ENCODE peak calls at places on chromosomes 1 and 21, in six cellular contexts. V is CD4-positive, alpha-beta memory T cell; C is cardiac fibroblast; L is AG04450; E is upper lobe of right lung; T is fibroblast of villous mesenchyme. X is an unnamed sample.

GRCh38 chr1:184636156-184636448 is 118.6 kb downstream of the EDEM3 start:
- DNase-seq in E (no peak), T (no peak), V (no peak), L (no peak), C (no peak), X (no peak)

GRCh38 chr1:92481598-92482403 is 4.9 kb downstream of the GFI1 start:
- DNase-seq in T (peak), C (no peak), E (no peak), V (no peak), L (no peak), X (no peak)

GRCh38 chr1:186463511-186463910 is 2.6 kb upstream of the PDC start:
- DNase-seq in C (no peak), V (no peak), L (no peak), T (no peak), E (no peak), X (no peak)

GRCh38 chr1:162987866-162988265 is 81.3 kb upstream of the RGS4 start:
- DNase-seq in V (no peak), E (no peak), C (no peak), T (no peak), L (no peak), X (no peak)

GRCh38 chr1:18557621-18558465 is 72.8 kb upstream of the PAX7 start:
- DNase-seq in T (no peak), V (no peak), C (peak), L (no peak), E (peak), X (no peak)

GRCh38 chr1:20426371-20426770 is 59.6 kb downstream of the CAMK2N1 start:
- DNase-seq in L (no peak), T (no peak), C (no peak), E (no peak), V (no peak), X (no peak)

GRCh38 chr1:184590163-184590750 is 164.4 kb downstream of the EDEM3 start:
- DNase-seq in L (no peak), T (no peak), E (no peak), V (no peak), C (no peak), X (no peak)

GRCh38 chr1:63662846-63663245 is 69.6 kb downstream of the PGM1 start:
- DNase-seq in V (no peak), L (no peak), E (no peak), C (peak), T (no peak), X (peak)

GRCh38 chr21:46211376-46211775 is 17.2 kb downstream of the LSS start:
- DNase-seq in L (no peak), T (no peak), V (no peak), C (no peak), E (no peak), X (no peak)

GRCh38 chr1:99580451-99580850 is 65.5 kb upstream of the PALMD start:
- DNase-seq in L (no peak), E (no peak), C (peak), T (no peak), V (no peak), X (no peak)

GRCh38 chr1:25990702-25991395 is 7.0 kb downstream of the PAFAH2 start:
- DNase-seq in L (no peak), E (no peak), T (no peak), C (no peak), V (peak), X (no peak)
- H3K4me3 ChIP-seq in L (no peak), E (peak), T (no peak), C (no peak), V (peak), X (no peak)

DNA sequence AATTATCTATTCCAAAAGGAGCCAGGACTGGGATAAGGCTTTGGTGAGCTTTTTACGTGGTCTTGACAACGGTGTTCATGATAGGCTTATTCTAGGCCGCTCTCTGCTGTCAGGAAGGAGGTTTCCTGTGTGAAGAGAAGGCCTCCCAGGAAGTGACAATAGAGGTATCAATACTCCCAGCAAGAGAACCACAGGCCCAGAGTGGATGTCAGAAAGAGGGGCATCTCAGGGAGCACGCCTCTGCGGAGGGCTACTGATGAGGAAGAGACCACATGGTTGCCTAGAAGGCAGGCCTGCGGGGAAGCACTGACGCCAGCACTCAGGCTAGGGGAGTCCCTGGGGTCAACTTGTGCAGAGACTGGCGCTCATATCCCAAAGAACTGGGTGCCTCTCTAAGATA is 60.4 kb downstream of the ITPKB start:
- DNase-seq in T (no peak), E (no peak), C (no peak), V (peak), L (no peak), X (no peak)
- H3K4me3 ChIP-seq in T (no peak), E (no peak), C (no peak), V (no peak), L (no peak), X (no peak)

DNA sequence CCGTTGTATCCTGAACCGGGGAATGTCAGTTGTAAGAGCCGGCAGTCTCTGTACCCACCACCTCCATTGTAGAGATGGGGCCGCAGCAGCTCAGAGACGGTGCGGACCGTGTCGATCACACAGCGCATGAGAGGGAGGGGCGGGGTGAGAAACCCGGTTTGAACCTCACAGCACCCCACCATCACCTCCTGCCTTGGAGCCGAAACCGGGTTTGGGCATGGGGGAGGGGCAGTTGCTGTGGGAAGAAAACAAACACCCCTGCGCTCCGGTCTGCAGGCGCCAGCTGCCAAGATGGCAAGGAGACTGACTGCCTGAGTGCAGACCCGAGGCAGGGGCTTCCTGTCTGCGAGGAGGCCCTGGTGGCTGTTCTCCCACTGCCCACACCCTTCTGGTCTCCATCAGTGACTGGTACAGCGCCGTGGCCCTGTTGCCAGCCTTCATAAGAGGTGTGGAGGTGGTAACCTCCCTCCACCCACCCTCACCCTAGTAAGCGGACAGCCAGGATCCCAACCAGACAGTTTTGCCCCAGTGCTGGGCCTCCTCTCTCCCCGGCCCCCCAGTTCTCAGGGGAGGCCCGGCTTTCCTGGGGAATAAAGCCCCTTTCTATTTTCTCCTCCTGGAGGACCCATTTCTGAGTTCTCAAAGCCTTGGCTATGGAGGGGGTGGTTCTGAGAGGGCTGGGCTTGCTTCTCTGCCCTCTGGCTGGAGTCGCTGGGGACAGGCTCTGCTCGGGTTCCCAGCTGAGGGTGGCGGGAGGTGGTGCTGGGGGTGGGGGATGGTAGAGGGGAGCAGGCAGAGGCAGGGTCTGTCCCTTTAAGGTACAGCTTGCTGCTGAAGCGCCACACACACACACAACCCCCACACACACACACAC is 69.4 kb upstream of the SSBP3 start:
- DNase-seq in V (peak), L (no peak), T (no peak), E (no peak), C (no peak), X (no peak)
- H3K4me3 ChIP-seq in V (no peak), L (no peak), T (no peak), E (peak), C (no peak), X (no peak)

DNA sequence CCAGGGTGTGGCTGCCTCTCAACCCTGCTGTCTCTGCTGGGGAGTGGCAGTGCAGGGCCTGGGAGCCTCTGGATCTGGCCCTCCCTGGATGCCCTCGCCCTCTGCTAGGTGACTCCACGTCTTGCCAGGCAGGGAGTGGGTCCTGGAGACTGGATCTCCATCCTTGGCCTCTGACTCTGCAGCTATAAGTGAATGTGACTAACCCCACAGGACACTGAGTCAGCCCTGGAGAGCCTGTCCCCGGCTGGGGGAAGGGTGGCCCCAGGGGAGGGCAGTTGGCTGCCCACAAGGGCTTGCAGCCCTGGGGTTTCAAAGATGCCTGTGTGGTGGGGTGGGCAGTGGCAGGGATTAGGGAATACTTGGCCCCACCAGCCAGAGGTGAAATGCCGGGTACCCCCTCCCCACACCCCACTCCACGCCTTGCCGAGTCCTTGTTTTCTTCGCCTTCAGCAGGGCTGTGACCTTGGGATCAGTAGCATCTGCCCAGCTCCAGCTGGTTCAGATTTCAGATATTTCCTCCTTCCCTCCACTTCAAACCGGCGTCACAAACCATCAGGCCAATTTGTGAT is 1.9 kb upstream of the MYBPH start:
- DNase-seq in V (no peak), E (peak), T (peak), L (no peak), C (peak), X (peak)
- H3K4me3 ChIP-seq in V (no peak), E (no peak), T (no peak), L (no peak), C (no peak), X (no peak)

GRCh38 chr21:26962516-26963305 is 4.2 kb downstream of the ADAMTS5 start:
- DNase-seq in T (peak), C (peak), V (no peak), L (no peak), E (no peak), X (no peak)
- H3K4me3 ChIP-seq in T (peak), C (no peak), V (no peak), L (no peak), E (no peak), X (no peak)

GRCh38 chr1:61453111-61453961 is 271.6 kb downstream of the TM2D1 start:
- DNase-seq in C (peak), V (peak), T (peak), L (peak), E (peak), X (peak)
- H3K4me3 ChIP-seq in C (no peak), V (no peak), T (no peak), L (no peak), E (no peak), X (no peak)

GRCh38 chr1:226495716-226496115 is 52.8 kb upstream of the STUM start:
- DNase-seq in V (no peak), C (no peak), T (no peak), E (no peak), L (no peak), X (no peak)
- H3K4me3 ChIP-seq in V (no peak), C (no peak), T (no peak), E (no peak), L (no peak), X (no peak)

X was measured in SJSA1.